ENCODE peak calls at places on chromosomes 11 and 22, in eight cellular contexts. Y, O, T, K, Q, S, M and G are unnamed samples. For H3K36me3, the result is how much of the 10 kb centered on the place peaks cover.

GRCh38 chr11:67572747-67573419 is 10.7 kb upstream of the GSTP1 start:
- DNase-seq in Y (peak), O (no peak), T (peak), K (peak), Q (no peak), S (no peak), M (peak), G (peak)

GRCh38 chr11:88280673-88281316 is 56.7 kb downstream of the CTSC start:
- DNase-seq in Y (no peak), O (no peak), T (no peak), K (peak), Q (no peak), S (no peak), M (no peak), G (no peak)

GRCh38 chr22:50684986-50685385 is 12.4 kb downstream of the SHANK3 start:
- DNase-seq in Y (no peak), O (no peak), T (no peak), K (peak), Q (peak), S (peak), M (no peak), G (no peak)

GRCh38 chr11:72772059-72772458 is 19.9 kb upstream of the ARAP1 start:
- DNase-seq in Y (no peak), O (no peak), T (no peak), K (no peak), Q (no peak), S (no peak), M (no peak), G (no peak)

GRCh38 chr11:12171921-12172320 is 61.5 kb downstream of the MICAL2 start:
- DNase-seq in Y (no peak), O (no peak), T (no peak), K (no peak), Q (no peak), S (no peak), M (no peak), G (no peak)

GRCh38 chr11:116901211-116901610 is 63.8 kb upstream of the APOA1 start:
- DNase-seq in Y (no peak), O (no peak), T (no peak), K (no peak), Q (no peak), S (no peak), M (no peak), G (no peak)

GRCh38 chr11:11706022-11706421 is 84.2 kb upstream of the GALNT18 start:
- DNase-seq in Y (no peak), O (no peak), T (no peak), K (no peak), Q (no peak), S (no peak), M (no peak), G (no peak)

GRCh38 chr11:17314232-17314547 is 37.4 kb upstream of the NCR3LG1 start:
- DNase-seq in Y (no peak), O (no peak), T (no peak), K (no peak), Q (no peak), S (no peak), M (no peak), G (no peak)

GRCh38 chr22:50674606-50675552 is 2.3 kb downstream of the SHANK3 start:
- DNase-seq in Y (no peak), O (no peak), T (peak), K (no peak), Q (peak), S (no peak), M (no peak), G (peak)

GRCh38 chr11:116162541-116163230 is 610.1 kb downstream of the BUD13 start:
- DNase-seq in Y (no peak), O (no peak), T (no peak), K (peak), Q (no peak), S (no peak), M (no peak), G (no peak)

GRCh38 chr11:1997755-1998154 is at the start of gene H19:
- DNase-seq in Y (no peak), O (no peak), T (no peak), K (no peak), Q (no peak), S (no peak), M (no peak), G (no peak)

GRCh38 chr11:72634472-72635095 is 39.6 kb downstream of the PDE2A start:
- DNase-seq in Y (no peak), O (no peak), T (no peak), K (peak), Q (no peak), S (no peak), M (no peak), G (no peak)

GRCh38 chr11:119918356-119918755 is 189.4 kb upstream of the NECTIN1 start:
- DNase-seq in Y (no peak), O (no peak), T (no peak), K (no peak), Q (no peak), S (no peak), M (no peak), G (no peak)

GRCh38 chr11:34354782-34355181 is 3.0 kb downstream of the ABTB2 start:
- DNase-seq in Y (no peak), O (no peak), T (no peak), K (no peak), Q (no peak), S (no peak), M (no peak), G (no peak)

GRCh38 chr22:29093980-29094379 is 21.1 kb downstream of the KREMEN1 start:
- DNase-seq in Y (no peak), O (no peak), T (no peak), K (no peak), Q (no peak), S (no peak), M (no peak), G (no peak)

GRCh38 chr11:115256326-115257197 is 247.7 kb downstream of the CADM1 start:
- DNase-seq in Y (peak), O (no peak), T (no peak), K (no peak), Q (no peak), S (no peak), M (no peak), G (peak)

GRCh38 chr11:128927108-128927461 is 15.6 kb downstream of the TP53AIP1 start:
- DNase-seq in Y (no peak), O (no peak), T (no peak), K (no peak), Q (no peak), S (no peak), M (no peak), G (no peak)

GRCh38 chr11:1746516-1746931 is 3.9 kb downstream of the IFITM10 start:
- DNase-seq in Y (no peak), O (no peak), T (no peak), K (no peak), Q (no peak), S (peak), M (no peak), G (no peak)

GRCh38 chr22:49999063-49999900 is 13.3 kb downstream of the IL17REL start:
- DNase-seq in Y (peak), O (no peak), T (no peak), K (peak), Q (peak), S (no peak), M (no peak), G (no peak)

GRCh38 chr22:42717197-42717967 is 3.3 kb downstream of the A4GALT start:
- DNase-seq in Y (no peak), O (no peak), T (no peak), K (peak), Q (no peak), S (no peak), M (no peak), G (peak)

GRCh38 chr11:68009391-68010000 is 631 bp upstream of the ALDH3B1 start:
- DNase-seq in Y (no peak), O (no peak), T (no peak), K (no peak), Q (peak), S (no peak), M (no peak), G (no peak)

GRCh38 chr11:27031754-27032153 is 8.9 kb upstream of the BBOX1 start:
- DNase-seq in Y (no peak), O (no peak), T (no peak), K (no peak), Q (no peak), S (no peak), M (no peak), G (no peak)
- H3K36me3 ChIP-seq in Y (under half), O (under half), T (under half), K (under half), Q (under half), S (under half), M (under half), G (under half)

GRCh38 chr11:75241036-75241905 is 697 bp downstream of the TPBGL start:
- DNase-seq in Y (peak), O (peak), T (peak), K (peak), Q (peak), S (peak), M (peak), G (peak)
- H3K27ac ChIP-seq in Y (no peak), O (no peak), T (no peak), K (no peak), Q (no peak), S (no peak), M (no peak), G (peak)

GRCh38 chr11:45942381-45942780 is 19.9 kb downstream of the LARGE2 start:
- DNase-seq in Y (no peak), O (no peak), T (no peak), K (no peak), Q (no peak), S (no peak), M (no peak), G (no peak)

GRCh38 chr11:45937916-45938315 is 15.5 kb downstream of the LARGE2 start:
- DNase-seq in Y (no peak), O (no peak), T (no peak), K (no peak), Q (no peak), S (no peak), M (no peak), G (no peak)

GRCh38 chr11:45939836-45940235 is 17.4 kb downstream of the LARGE2 start:
- DNase-seq in Y (no peak), O (no peak), T (no peak), K (no peak), Q (no peak), S (no peak), M (no peak), G (no peak)

GRCh38 chr11:45945392-45945999 is 23.0 kb downstream of the LARGE2 start:
- DNase-seq in Y (no peak), O (no peak), T (no peak), K (no peak), Q (no peak), S (no peak), M (no peak), G (no peak)

DNA sequence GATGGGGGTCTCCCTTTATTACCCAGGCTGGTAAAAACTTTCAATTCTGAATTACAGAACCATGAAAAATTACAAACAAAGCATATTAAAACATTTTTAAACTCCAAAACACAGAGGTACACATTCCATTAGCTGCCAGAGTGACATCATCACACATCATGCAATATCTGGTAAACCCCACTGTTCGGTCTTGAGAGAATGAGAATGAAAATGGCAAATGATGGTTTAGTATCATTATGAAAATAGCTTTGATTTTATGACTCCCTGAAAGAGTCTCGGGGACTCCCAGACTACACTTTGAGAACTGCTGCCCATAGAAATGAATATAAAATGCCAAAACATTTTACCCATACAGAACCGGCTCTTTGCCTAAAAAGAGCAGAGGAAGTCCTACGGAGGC is 18.8 kb downstream of the LARGE2 start:
- DNase-seq in Y (no peak), O (no peak), T (no peak), K (no peak), Q (no peak), S (no peak), M (no peak), G (no peak)
- H3K36me3 ChIP-seq in Y (under half), O (half or more), T (under half), K (under half), Q (under half), S (under half), M (under half), G (under half)

DNA sequence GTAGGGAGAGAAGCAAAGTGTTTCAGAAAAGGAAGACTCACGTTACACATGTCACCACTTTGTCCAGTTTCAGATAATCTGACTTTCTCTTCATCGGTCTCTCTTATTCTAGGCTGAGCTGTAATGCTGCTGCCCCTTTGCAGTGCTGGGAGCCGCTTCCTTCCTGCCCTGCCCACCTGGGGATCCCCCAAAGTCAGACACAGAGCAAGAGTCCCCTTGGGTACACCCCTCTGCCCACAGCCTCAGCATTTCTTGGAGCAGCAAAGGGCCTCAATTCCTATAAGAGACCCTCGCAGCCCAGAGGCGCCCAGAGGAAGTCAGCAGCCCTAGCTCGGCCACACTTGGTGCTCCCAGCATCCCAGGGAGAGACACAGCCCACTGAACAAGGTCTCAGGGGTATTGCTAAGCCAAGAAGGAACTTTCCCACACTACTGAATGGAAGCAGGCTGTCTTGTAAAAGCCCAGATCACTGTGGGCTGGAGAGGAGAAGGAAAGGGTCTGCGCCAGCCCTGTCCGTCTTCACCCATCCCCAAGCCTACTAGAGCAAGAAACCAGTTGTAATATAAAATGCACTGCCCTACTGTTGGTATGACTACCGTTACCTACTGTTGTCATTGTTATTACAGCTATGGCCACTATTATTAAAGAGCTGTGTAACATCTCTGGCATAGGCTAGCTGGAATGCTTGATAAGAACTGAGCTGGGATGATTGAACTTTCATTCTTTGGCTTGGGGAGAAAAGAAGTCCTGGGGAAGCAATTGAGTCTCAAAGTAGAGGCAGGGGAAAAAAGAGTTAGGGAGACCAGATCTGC is 31.2 kb upstream of the SMIM35 start:
- DNase-seq in Y (peak), O (no peak), T (no peak), K (no peak), Q (no peak), S (no peak), M (no peak), G (no peak)
- H3K27ac ChIP-seq in Y (no peak), O (no peak), T (no peak), K (no peak), Q (no peak), S (no peak), M (no peak), G (no peak)

GRCh38 chr11:64911689-64912088 is 5.3 kb downstream of the ATG2A start:
- DNase-seq in Y (no peak), O (no peak), T (no peak), K (no peak), Q (no peak), S (no peak), M (no peak), G (no peak)
- H3K36me3 ChIP-seq in Y (under half), O (half or more), T (half or more), K (under half), Q (under half), S (under half), M (under half), G (half or more)

GRCh38 chr11:113994077-113994954 is 19.4 kb downstream of the HTR3A start:
- DNase-seq in Y (peak), O (peak), T (no peak), K (peak), Q (no peak), S (no peak), M (peak), G (peak)
- H3K27ac ChIP-seq in Y (no peak), O (no peak), T (no peak), K (no peak), Q (no peak), S (no peak), M (no peak), G (no peak)

GRCh38 chr11:121437018-121437685 is 15.0 kb upstream of the SORL1 start:
- DNase-seq in Y (no peak), O (no peak), T (no peak), K (no peak), Q (no peak), S (no peak), M (no peak), G (no peak)
- H3K36me3 ChIP-seq in Y (under half), O (under half), T (under half), K (under half), Q (under half), S (under half), M (under half), G (under half)

DNA sequence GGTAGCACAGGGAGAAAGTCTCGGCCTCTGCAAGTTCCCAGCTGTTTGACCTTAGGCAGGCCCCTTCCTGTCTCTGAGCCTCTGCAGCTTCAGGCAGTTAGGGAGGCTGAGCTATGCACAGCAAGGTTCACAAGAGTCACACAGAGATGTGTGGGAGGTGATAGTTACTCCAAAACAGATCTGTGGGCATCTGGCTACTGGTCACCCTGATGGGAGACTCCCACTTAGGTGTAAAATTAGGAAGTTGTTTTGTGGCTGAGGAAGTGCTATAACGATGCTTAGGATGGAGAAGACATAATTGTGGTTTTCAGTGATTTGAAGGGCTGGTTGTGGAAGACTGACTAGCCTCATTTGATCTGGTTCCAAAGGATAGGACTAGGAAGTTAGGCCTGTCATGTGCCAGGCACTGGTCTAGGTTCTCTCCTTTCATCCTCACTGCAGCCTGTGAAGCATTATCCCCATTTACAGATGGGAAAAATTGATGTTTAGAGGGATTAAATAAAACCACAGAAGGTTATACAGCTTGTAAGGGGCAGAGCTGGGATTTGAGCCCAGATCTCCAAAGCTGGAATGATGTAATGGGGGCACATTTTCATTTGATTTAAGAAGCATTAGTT is 13.5 kb downstream of the ACO2 start:
- DNase-seq in Y (no peak), O (no peak), T (no peak), K (no peak), Q (no peak), S (peak), M (no peak), G (no peak)
- H3K27ac ChIP-seq in Y (no peak), O (no peak), T (no peak), K (peak), Q (peak), S (peak), M (no peak), G (peak)

DNA sequence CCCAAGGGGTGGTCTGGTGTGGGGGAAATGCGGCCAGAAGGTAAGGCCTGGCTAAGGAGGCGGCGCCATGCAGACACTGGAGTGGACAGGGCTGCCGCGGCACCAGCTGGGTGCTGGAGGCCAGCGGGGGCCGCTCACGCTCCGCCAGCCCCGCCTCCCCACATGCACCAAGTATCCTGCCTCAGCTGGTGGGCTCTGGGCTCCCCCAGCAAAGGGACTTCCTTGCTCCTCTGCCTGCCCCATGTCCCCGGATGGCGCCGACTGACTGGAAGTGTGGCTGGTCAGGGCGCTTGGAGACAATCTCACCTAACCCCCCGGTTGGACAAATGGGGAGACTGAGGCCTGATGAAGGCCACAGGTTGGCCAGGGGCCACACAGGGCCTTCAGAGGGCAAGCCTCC is 7.6 kb upstream of the CHADL start:
- DNase-seq in Y (no peak), O (no peak), T (no peak), K (no peak), Q (no peak), S (no peak), M (no peak), G (no peak)
- H3K36me3 ChIP-seq in Y (half or more), O (half or more), T (half or more), K (under half), Q (under half), S (under half), M (under half), G (half or more)

GRCh38 chr11:118635237-118635591 is 27.8 kb downstream of the PHLDB1 start:
- DNase-seq in Y (no peak), O (no peak), T (no peak), K (peak), Q (no peak), S (no peak), M (no peak), G (no peak)

GRCh38 chr11:118633319-118633690 is 25.9 kb downstream of the PHLDB1 start:
- DNase-seq in Y (no peak), O (no peak), T (no peak), K (no peak), Q (no peak), S (no peak), M (no peak), G (no peak)

GRCh38 chr11:118634435-118635236 is 27.2 kb downstream of the PHLDB1 start:
- DNase-seq in Y (no peak), O (peak), T (peak), K (peak), Q (peak), S (peak), M (no peak), G (no peak)

GRCh38 chr11:118632577-118633318 is 25.3 kb downstream of the PHLDB1 start:
- DNase-seq in Y (no peak), O (no peak), T (no peak), K (no peak), Q (no peak), S (no peak), M (no peak), G (no peak)

GRCh38 chr11:118633979-118634378 is 26.6 kb downstream of the PHLDB1 start:
- DNase-seq in Y (no peak), O (no peak), T (no peak), K (no peak), Q (no peak), S (no peak), M (no peak), G (no peak)
- H3K27ac ChIP-seq in Y (no peak), O (no peak), T (no peak), K (peak), Q (no peak), S (peak), M (no peak), G (no peak)